ENCODE peak calls at places on chromosomes 6 and 20, in four cellular contexts. S is IMR-90, J is GM23248, F is left ventricle myocardium inferior. Q is an unnamed sample.

GRCh38 chr20:7094438-7094997 is 327.0 kb downstream of the BMP2 start:
- DNase-seq in S (peak), J (peak), F (no peak), Q (peak)

GRCh38 chr6:138514860-138515540 is 15.7 kb upstream of the NHSL1 start:
- DNase-seq in S (no peak), J (no peak), F (no peak), Q (peak)

GRCh38 chr6:158086706-158087518 is 81.2 kb downstream of the SERAC1 start:
- DNase-seq in S (no peak), J (no peak), F (peak), Q (peak)

GRCh38 chr6:23266536-23266935 is 697.2 kb downstream of the HDGFL1 start:
- DNase-seq in S (no peak), J (no peak), F (no peak), Q (no peak)

GRCh38 chr6:110173506-110174132 is 5.9 kb downstream of the WASF1 start:
- DNase-seq in S (peak), J (peak), F (no peak), Q (no peak)

GRCh38 chr20:36320261-36320897 is 14.2 kb downstream of the DLGAP4 start:
- DNase-seq in S (no peak), J (no peak), F (no peak), Q (no peak)

GRCh38 chr6:158313989-158314388 is 1.7 kb downstream of the TULP4 start:
- DNase-seq in S (no peak), J (no peak), F (no peak), Q (no peak)

GRCh38 chr20:63217706-63218105 is 1.8 kb upstream of the YTHDF1 start:
- DNase-seq in S (no peak), J (no peak), F (no peak), Q (no peak)

GRCh38 chr20:11912013-11912663 is 5.6 kb upstream of the BTBD3 start:
- DNase-seq in S (no peak), J (peak), F (no peak), Q (peak)

GRCh38 chr6:4518506-4518905 is 257.7 kb upstream of the CDYL start:
- DNase-seq in S (peak), J (peak), F (no peak), Q (no peak)

GRCh38 chr6:157800420-157801237 is 22.4 kb upstream of the SNX9 start:
- DNase-seq in S (peak), J (peak), F (no peak), Q (no peak)

GRCh38 chr20:46690219-46691111 is 1.2 kb upstream of the TP53RK start:
- DNase-seq in S (peak), J (peak), F (no peak), Q (no peak)
- H3K27ac ChIP-seq in S (peak), J (peak), F (peak), Q (peak)

DNA sequence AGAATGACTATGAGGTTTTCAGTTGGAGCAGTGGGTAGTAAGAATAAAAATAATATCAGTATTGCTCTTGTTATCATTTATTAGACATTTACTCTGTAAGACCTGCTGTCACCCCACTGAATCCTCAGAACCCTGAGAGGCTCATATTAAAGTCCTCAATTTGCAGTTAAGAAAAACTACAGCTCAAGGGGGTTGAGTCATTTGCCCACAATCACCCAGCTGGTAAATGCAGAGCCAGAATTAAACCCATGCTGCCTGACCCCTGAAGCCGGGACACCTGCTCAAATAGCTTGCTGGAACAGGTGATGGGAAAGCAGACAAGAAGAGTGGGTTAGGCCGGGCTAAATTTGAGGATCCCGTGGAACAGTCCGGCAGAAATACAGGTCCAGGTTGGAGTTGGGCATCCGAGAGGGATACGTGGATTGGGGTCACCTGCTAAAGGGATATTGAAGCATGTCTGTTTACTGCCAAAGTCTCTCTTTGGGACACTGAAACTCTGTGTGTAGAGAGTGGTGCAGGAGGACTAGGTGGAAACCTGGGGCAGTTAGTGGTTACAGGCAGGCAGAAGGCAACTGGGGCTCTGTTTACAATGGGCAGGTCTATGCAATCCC is 344.1 kb downstream of the CDC5L start:
- DNase-seq in S (no peak), J (no peak), F (no peak), Q (no peak)
- H3K27ac ChIP-seq in S (no peak), J (no peak), F (no peak), Q (no peak)

GRCh38 chr6:15476631-15477380 is 186.0 kb downstream of the DTNBP1 start:
- DNase-seq in S (peak), J (peak), F (no peak), Q (no peak)
- H3K27ac ChIP-seq in S (peak), J (peak), F (peak), Q (no peak)

DNA sequence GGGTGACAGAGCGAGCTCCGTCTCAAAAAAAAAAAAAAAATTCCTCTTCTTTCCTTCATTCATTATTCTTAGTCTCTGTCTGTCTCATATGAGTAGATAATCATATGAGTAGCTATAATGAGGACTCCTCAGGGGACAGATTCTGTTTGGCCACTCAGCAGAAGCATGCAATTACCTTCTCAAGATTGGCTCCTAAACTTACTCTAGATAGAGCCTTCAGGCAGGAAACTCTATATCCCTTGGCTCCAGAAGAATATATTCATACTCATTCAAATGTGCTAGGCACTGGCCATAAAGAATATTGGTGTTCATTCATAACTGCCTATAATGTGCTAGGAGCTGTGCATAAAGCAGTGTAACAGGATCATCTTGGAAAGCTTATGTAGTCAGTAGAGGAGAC is 2.2 kb upstream of the ACAT2 start:
- DNase-seq in S (no peak), J (peak), F (no peak), Q (no peak)
- H3K27ac ChIP-seq in S (no peak), J (peak), F (no peak), Q (no peak)

GRCh38 chr6:11764250-11764604 is 14.4 kb downstream of the ADTRP start:
- DNase-seq in S (no peak), J (no peak), F (no peak), Q (no peak)
- H3K27ac ChIP-seq in S (no peak), J (no peak), F (no peak), Q (no peak)

GRCh38 chr20:4297141-4297826 is 281.9 kb upstream of the RNF24 start:
- DNase-seq in S (peak), J (peak), F (peak), Q (peak)
- H3K27ac ChIP-seq in S (no peak), J (peak), F (peak), Q (no peak)

GRCh38 chr6:31575952-31576684 is 753 bp downstream of the TNF start:
- DNase-seq in S (no peak), J (no peak), F (no peak), Q (no peak)

GRCh38 chr6:31576897-31577341 is 1.6 kb downstream of the TNF start:
- DNase-seq in S (no peak), J (no peak), F (no peak), Q (peak)

GRCh38 chr6:31573239-31574105 is 1.4 kb downstream of the LTA start:
- DNase-seq in S (no peak), J (no peak), F (no peak), Q (no peak)

GRCh38 chr6:31574106-31575061 is 981 bp upstream of the TNF start:
- DNase-seq in S (no peak), J (no peak), F (no peak), Q (no peak)

GRCh38 chr6:31575335-31575901 is at the start of gene TNF:
- DNase-seq in S (no peak), J (no peak), F (peak), Q (peak)
- H3K27ac ChIP-seq in S (no peak), J (no peak), F (peak), Q (peak)